ENCODE peak calls at places on chromosome 19, in nine cellular contexts. O is GM04503; J is aorta; R is NCI-H524; Q is stimulated activated CD4-positive, alpha-beta T cell treated with anti-CD3 and anti-CD28 coated beads, Interleukin-2, amount 100 ng/mL, for 24 hours; L is stimulated activated CD8-positive, alpha-beta memory T cell treated with anti-CD3 and anti-CD28 coated beads, Interleukin-7, amount 100 ng/mL, for 24 hours; X is nucleus accumbens; I is pancreas; G is activated CD8-positive, alpha-beta memory T cell treated with anti-CD3 and anti-CD28 coated beads for 4 hours. D is an unnamed sample.

GRCh38 chr19:43552616-43553015 is 19.6 kb downstream of the ZNF575 start:
- DNase-seq in O (no peak), J (no peak), R (peak; percentile 86), Q (no peak), L (no peak), X (no peak), I (no peak), G (no peak), D (no peak)

GRCh38 chr19:44303976-44304568 is 753 bp downstream of the ZNF235 start:
- DNase-seq in O (peak; percentile 21), J (no peak), R (no peak), Q (no peak), L (no peak), X (no peak), I (no peak), G (no peak), D (peak; percentile 32)

GRCh38 chr19:3983936-3984583 is 1.2 kb downstream of the EEF2 start:
- DNase-seq in O (no peak), J (no peak), R (no peak), Q (peak; percentile 53), L (no peak), X (no peak), I (peak; percentile 36), G (no peak), D (no peak)

GRCh38 chr19:10206226-10206873 is 11.6 kb upstream of the DNMT1 start:
- DNase-seq in O (no peak), J (no peak), R (no peak), Q (no peak), L (no peak), X (no peak), I (no peak), G (no peak), D (no peak)

GRCh38 chr19:56119585-56119978 is 1.5 kb downstream of the ZNF787 start:
- DNase-seq in O (no peak), J (no peak), R (no peak), Q (no peak), L (no peak), X (no peak), I (no peak), G (no peak), D (no peak)

GRCh38 chr19:39112338-39112890 is 13.2 kb upstream of the PAK4 start:
- DNase-seq in O (no peak), J (no peak), R (no peak), Q (no peak), L (no peak), X (no peak), I (no peak), G (no peak), D (no peak)

GRCh38 chr19:5954293-5954692 is 23.6 kb downstream of the RANBP3 start:
- DNase-seq in O (no peak), J (no peak), R (no peak), Q (no peak), L (no peak), X (no peak), I (no peak), G (no peak), D (no peak)

GRCh38 chr19:6076675-6077463 is 33.4 kb downstream of the RFX2 start:
- DNase-seq in O (peak; percentile 98), J (no peak), R (no peak), Q (no peak), L (no peak), X (no peak), I (no peak), G (no peak), D (peak; percentile 93)

GRCh38 chr19:5826531-5827341 is 12.8 kb downstream of the FUT6 start:
- DNase-seq in O (no peak), J (no peak), R (peak; percentile 90), Q (no peak), L (no peak), X (no peak), I (peak; percentile 89), G (no peak), D (no peak)

GRCh38 chr19:54299515-54299914 is 13.5 kb downstream of the LILRA5 start:
- DNase-seq in O (no peak), J (no peak), R (no peak), Q (no peak), L (no peak), X (no peak), I (no peak), G (no peak), D (no peak)

GRCh38 chr19:34851277-34851804 is 75.4 kb upstream of the ZNF30 start:
- DNase-seq in O (no peak), J (no peak), R (peak; percentile 6), Q (no peak), L (no peak), X (no peak), I (no peak), G (no peak), D (no peak)

GRCh38 chr19:2533686-2534085 is 57.8 kb downstream of the GADD45B start:
- DNase-seq in O (no peak), J (no peak), R (no peak), Q (no peak), L (no peak), X (no peak), I (no peak), G (no peak), D (no peak)

GRCh38 chr19:494171-495046 is 1.9 kb upstream of the MADCAM1 start:
- DNase-seq in O (no peak), J (no peak), R (no peak), Q (no peak), L (no peak), X (no peak), I (no peak), G (no peak), D (no peak)

GRCh38 chr19:58515259-58515658 is 3.5 kb upstream of the SLC27A5 start:
- DNase-seq in O (no peak), J (no peak), R (no peak), Q (no peak), L (no peak), X (no peak), I (no peak), G (no peak), D (no peak)

GRCh38 chr19:14954071-14954655 is 12.9 kb downstream of the OR7C2 start:
- DNase-seq in O (no peak), J (no peak), R (no peak), Q (peak; percentile 16), L (no peak), X (no peak), I (no peak), G (no peak), D (no peak)

GRCh38 chr19:30968210-30968609 is 381.0 kb downstream of the TSHZ3 start:
- DNase-seq in O (no peak), J (no peak), R (no peak), Q (no peak), L (no peak), X (no peak), I (no peak), G (no peak), D (no peak)

GRCh38 chr19:19170053-19170945 is at the start of gene MEF2B:
- DNase-seq in O (no peak), J (peak; percentile 90), R (peak; percentile 79), Q (peak; percentile 88), L (peak; percentile 49), X (peak; percentile 1), I (peak; percentile 67), G (peak; percentile 46), D (peak; percentile 23)

GRCh38 chr19:4035582-4035981 is 28.0 kb downstream of the PIAS4 start:
- DNase-seq in O (no peak), J (no peak), R (no peak), Q (no peak), L (no peak), X (no peak), I (no peak), G (no peak), D (no peak)

GRCh38 chr19:1045247-1045603 is 5.3 kb downstream of the ABCA7 start:
- DNase-seq in O (no peak), J (no peak), R (no peak), Q (peak; percentile 76), L (no peak), X (no peak), I (no peak), G (no peak), D (no peak)

GRCh38 chr19:10238172-10238783 is 7.1 kb upstream of the S1PR2 start:
- DNase-seq in O (peak; percentile 39), J (no peak), R (no peak), Q (no peak), L (no peak), X (no peak), I (no peak), G (no peak), D (peak; percentile 82)

GRCh38 chr19:46571495-46571894 is 29.6 kb upstream of the CALM3 start:
- DNase-seq in O (no peak), J (no peak), R (peak; percentile 51), Q (peak; percentile 12), L (no peak), X (no peak), I (no peak), G (no peak), D (no peak)

GRCh38 chr19:16369664-16370576 is 45.3 kb downstream of the KLF2 start:
- DNase-seq in O (no peak), J (peak; percentile 68), R (no peak), Q (peak; percentile 19), L (no peak), X (no peak), I (no peak), G (no peak), D (no peak)

GRCh38 chr19:3618811-3619630 is 7.6 kb downstream of the CACTIN start:
- DNase-seq in O (no peak), J (no peak), R (no peak), Q (no peak), L (no peak), X (no peak), I (no peak), G (no peak), D (no peak)

D was measured in GM04504.